ENCODE peak calls at places on chromosome 20, in four cellular contexts. A is T follicular helper cell; U is CD4-positive, CD25-positive, alpha-beta regulatory T cell; S is activated T-cell treated with anti-CD3 and anti-CD28 coated beads for 48 hours. C is an unnamed sample.

GRCh38 chr20:47727170-47727880 is 58.0 kb downstream of the SULF2 start:
- DNase-seq in S (peak), A (peak), U (peak), C (peak)

GRCh38 chr20:44496976-44497375 is 21.3 kb downstream of the TTPAL start:
- DNase-seq in S (peak), A (no peak), U (no peak), C (no peak)

GRCh38 chr20:45104786-45105185 is 3.9 kb upstream of the KCNS1 start:
- DNase-seq in U (no peak), A (no peak), S (no peak), C (no peak)

GRCh38 chr20:62047666-62048345 is 17.9 kb downstream of the TAF4 start:
- DNase-seq in A (no peak), S (no peak), U (no peak), C (no peak)

GRCh38 chr20:56181593-56181992 is 66.9 kb upstream of the MC3R start:
- DNase-seq in A (no peak), U (no peak), S (no peak), C (no peak)

GRCh38 chr20:50713677-50714101 is 17.7 kb upstream of the PARD6B start:
- DNase-seq in S (no peak), U (no peak), A (no peak), C (peak)

GRCh38 chr20:50138479-50139393 is 14.8 kb downstream of the PEDS1 start:
- DNase-seq in A (no peak), U (no peak), S (no peak), C (peak)

GRCh38 chr20:62358171-62358719 is 8.9 kb downstream of the LAMA5 start:
- DNase-seq in A (no peak), S (no peak), U (no peak), C (no peak)

GRCh38 chr20:64268180-64268579 is 12.6 kb downstream of the PCMTD2 start:
- DNase-seq in S (no peak), A (no peak), U (no peak), C (no peak)

GRCh38 chr20:18256440-18257090 is 31.8 kb upstream of the ZNF133 start:
- DNase-seq in U (no peak), A (no peak), S (no peak), C (no peak)

GRCh38 chr20:58634121-58634817 is 16.8 kb upstream of the STX16 start:
- DNase-seq in S (peak), U (peak), A (no peak), C (no peak)